ENCODE peak calls at places on chromosomes 7 and 10, in ten cellular contexts. X is WERI-Rb-1, B is bronchial epithelial cell, W is fibroblast of lung, F is epithelial cell of proximal tubule, O is cardiac muscle cell, Z is Caco-2, D is BJ, J is pancreas, S is OCI-LY7. L is an unnamed sample.

GRCh38 chr7:45176886-45177731 is 19.5 kb downstream of the RAMP3 start:
- DNase-seq in B (no peak), D (no peak), X (no peak), J (no peak), F (no peak), Z (no peak), W (no peak), O (no peak), S (no peak), L (no peak)

GRCh38 chr7:12951397-12951801 is 264.0 kb downstream of the ARL4A start:
- DNase-seq in J (no peak), S (no peak), D (peak), O (peak), W (peak), Z (no peak), B (peak), X (no peak), F (peak), L (no peak)

GRCh38 chr7:46786221-46786951 is 795.5 kb downstream of the TNS3 start:
- DNase-seq in X (no peak), Z (no peak), J (no peak), S (no peak), W (peak), F (peak), B (peak), D (peak), O (no peak), L (peak)

GRCh38 chr7:46153951-46154787 is 233.1 kb upstream of the IGFBP3 start:
- DNase-seq in J (no peak), D (no peak), X (no peak), Z (peak), S (no peak), W (peak), F (peak), B (peak), O (no peak), L (no peak)

GRCh38 chr7:79241288-79242055 is 212.0 kb downstream of the MAGI2 start:
- DNase-seq in X (no peak), F (peak), Z (no peak), J (no peak), S (no peak), O (peak), D (peak), W (peak), B (peak), L (peak)

GRCh38 chr7:44959433-44959951 is 19.3 kb downstream of the MYO1G start:
- DNase-seq in Z (no peak), B (peak), O (no peak), S (no peak), F (no peak), D (no peak), W (peak), J (no peak), X (no peak), L (no peak)

GRCh38 chr7:108016841-108017775 is 14.1 kb upstream of the LAMB1 start:
- DNase-seq in B (peak), W (peak), X (peak), O (peak), D (no peak), F (no peak), J (no peak), Z (peak), S (peak), L (no peak)

GRCh38 chr7:41222704-41223103 is 480.2 kb downstream of the INHBA start:
- DNase-seq in W (peak), O (peak), F (no peak), Z (no peak), S (no peak), D (peak), J (no peak), B (peak), X (no peak), L (no peak)

GRCh38 chr10:84308481-84309304 is 19.7 kb upstream of the CCSER2 start:
- DNase-seq in X (no peak), B (peak), W (peak), J (no peak), O (peak), D (no peak), S (no peak), Z (no peak), F (no peak), L (no peak)

GRCh38 chr7:129315916-129316315 is 91.1 kb downstream of the AHCYL2 start:
- DNase-seq in W (peak), X (no peak), S (no peak), D (no peak), F (no peak), Z (no peak), B (no peak), O (peak), J (no peak), L (no peak)

GRCh38 chr7:156147104-156147503 is 334.8 kb upstream of the SHH start:
- DNase-seq in X (no peak), W (no peak), F (no peak), J (peak), D (no peak), Z (peak), O (no peak), B (no peak), S (no peak), L (no peak)

GRCh38 chr10:16894834-16895233 is 77.6 kb upstream of the RSU1 start:
- DNase-seq in J (no peak), F (no peak), S (no peak), W (no peak), O (peak), D (no peak), X (no peak), B (no peak), Z (no peak), L (no peak)

GRCh38 chr10:104642311-104643022 is 1.4 kb downstream of the SORCS3 start:
- DNase-seq in X (peak), D (no peak), W (peak), Z (no peak), F (no peak), O (peak), J (peak), B (peak), S (no peak), L (no peak)

GRCh38 chr7:100720320-100720644 is at the start of gene EPO:
- DNase-seq in O (no peak), B (no peak), Z (no peak), D (no peak), J (no peak), S (no peak), F (no peak), X (no peak), W (no peak), L (no peak)

GRCh38 chr7:34425631-34426384 is 232.2 kb upstream of the NPSR1 start:
- DNase-seq in B (peak), J (no peak), S (no peak), F (no peak), D (no peak), O (peak), X (no peak), W (no peak), Z (no peak), L (no peak)

GRCh38 chr10:121509776-121510175 is 88.5 kb downstream of the FGFR2 start:
- DNase-seq in S (no peak), J (no peak), X (no peak), W (no peak), B (no peak), F (no peak), D (no peak), Z (no peak), O (no peak), L (no peak)

GRCh38 chr10:78382047-78382446 is 348.4 kb downstream of the RPS24 start:
- DNase-seq in F (no peak), X (no peak), S (no peak), D (no peak), J (no peak), Z (no peak), B (peak), W (no peak), O (no peak), L (no peak)

GRCh38 chr10:78382776-78383175 is 349.1 kb downstream of the RPS24 start:
- DNase-seq in X (no peak), O (no peak), B (no peak), Z (no peak), J (no peak), W (no peak), D (no peak), S (no peak), F (no peak), L (no peak)

GRCh38 chr10:78378192-78378591 is 344.5 kb downstream of the RPS24 start:
- DNase-seq in S (no peak), F (no peak), O (no peak), X (no peak), W (no peak), D (no peak), J (no peak), B (no peak), Z (no peak), L (no peak)

GRCh38 chr10:78383378-78383777 is 349.7 kb downstream of the RPS24 start:
- DNase-seq in J (no peak), X (no peak), O (no peak), F (no peak), S (no peak), Z (no peak), W (no peak), D (no peak), B (no peak), L (no peak)

GRCh38 chr10:78381072-78381471 is 347.4 kb downstream of the RPS24 start:
- DNase-seq in Z (peak), B (no peak), F (no peak), X (no peak), W (no peak), S (no peak), D (no peak), O (no peak), J (no peak), L (no peak)
- TF ChIP-seq CTCF in Z (peak), B (no peak), F (peak), X (peak), W (no peak), S (peak), D (peak), O (peak), J (no peak), L (peak)

GRCh38 chr7:158311791-158312190 is 275.8 kb downstream of the PTPRN2 start:
- DNase-seq in Z (no peak), O (no peak), F (no peak), X (no peak), J (no peak), B (no peak), S (no peak), D (no peak), W (no peak), L (no peak)
- H3K4me3 ChIP-seq in Z (no peak), O (no peak), F (no peak), X (no peak), J (no peak), B (no peak), S (no peak), D (no peak), W (no peak), L (no peak)

GRCh38 chr7:49099587-49100326 is 175.4 kb downstream of the CDC14C start:
- DNase-seq in X (peak), F (no peak), O (no peak), B (peak), J (no peak), D (no peak), S (peak), W (no peak), Z (no peak), L (no peak)
- TF ChIP-seq CTCF in X (peak), F (peak), O (no peak), B (no peak), J (no peak), D (no peak), S (peak), W (no peak), Z (peak), L (no peak)

GRCh38 chr10:114683162-114683561 is 25.1 kb upstream of the ABLIM1 start:
- DNase-seq in S (no peak), W (peak), X (no peak), B (peak), D (no peak), O (no peak), Z (no peak), F (peak), J (no peak), L (no peak)

GRCh38 chr10:114684822-114685209 is 26.7 kb upstream of the ABLIM1 start:
- DNase-seq in Z (peak), F (peak), D (peak), S (no peak), O (peak), X (no peak), J (peak), B (peak), W (peak), L (no peak)

GRCh38 chr10:114684085-114684821 is 26.2 kb upstream of the ABLIM1 start:
- DNase-seq in X (no peak), J (peak), S (no peak), Z (peak), W (peak), O (peak), B (peak), D (peak), F (peak), L (no peak)

GRCh38 chr10:114682532-114682931 is 24.5 kb upstream of the ABLIM1 start:
- DNase-seq in O (peak), Z (no peak), W (peak), F (no peak), S (no peak), D (no peak), J (no peak), X (no peak), B (no peak), L (no peak)

DNA sequence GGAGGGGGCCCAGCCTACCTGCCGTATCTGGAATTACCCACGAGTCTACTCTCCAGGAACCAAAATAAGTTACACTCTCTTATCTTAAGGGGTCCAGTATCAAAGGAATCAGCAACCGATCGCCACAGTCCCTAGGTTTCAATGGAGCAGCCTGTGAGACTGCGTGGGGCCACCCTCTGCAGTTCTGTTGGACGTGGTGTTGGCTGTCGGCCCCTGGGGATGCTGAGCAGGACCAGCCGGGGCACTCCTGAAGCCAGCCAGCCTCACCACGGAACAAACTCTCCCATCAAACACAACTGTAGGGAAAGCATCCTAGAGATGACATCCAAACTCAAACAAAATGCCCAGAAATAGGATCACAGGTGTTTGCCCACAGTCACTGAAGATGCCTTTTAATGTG is 25.5 kb upstream of the ABLIM1 start:
- DNase-seq in J (no peak), W (no peak), S (no peak), X (no peak), O (no peak), F (no peak), Z (no peak), B (no peak), D (no peak), L (no peak)
- H3K4me3 ChIP-seq in J (peak), W (no peak), S (no peak), X (no peak), O (no peak), F (peak), Z (no peak), B (peak), D (no peak), L (no peak)

L was measured in AG09309.